ENCODE peak calls at places on chromosomes 13 and 19, in eight cellular contexts. Z is body of pancreas, D is PC-3, C is mammary epithelial cell, Y is fibroblast of lung, N is mesendoderm, B is breast epithelium, J is aorta. M is an unnamed sample.

GRCh38 chr13:99859178-99860177 is 112.1 kb downstream of the ZIC5 start:
- DNase-seq in Z (no peak), Y (no peak), C (no peak), D (no peak), J (no peak), N (no peak), B (no peak), M (no peak)

GRCh38 chr13:50089633-50090032 is 74.4 kb downstream of the KCNRG start:
- DNase-seq in Y (no peak), N (no peak), C (no peak), J (no peak), D (no peak), Z (no peak), B (no peak), M (no peak)

GRCh38 chr13:98358933-98359332 is 181.9 kb upstream of the RNF113B start:
- DNase-seq in C (no peak), B (no peak), Y (no peak), Z (no peak), J (no peak), D (no peak), N (no peak), M (no peak)

GRCh38 chr13:27283906-27284523 is 13.4 kb downstream of the RASL11A start:
- DNase-seq in Y (peak; percentile 66), N (no peak), C (no peak), Z (no peak), J (no peak), D (peak; percentile 59), B (no peak), M (peak; percentile 26)

GRCh38 chr19:30373593-30373992 is 1.4 kb downstream of the ZNF536 start:
- DNase-seq in B (no peak), Y (no peak), J (no peak), Z (no peak), D (no peak), C (no peak), N (peak; percentile 49), M (no peak)

GRCh38 chr19:56314018-56314583 is 538 bp downstream of the ZSCAN5A start:
- DNase-seq in D (peak; percentile 18), N (peak; percentile 83), Y (no peak), Z (no peak), J (no peak), B (no peak), C (no peak), M (no peak)

GRCh38 chr19:10503002-10503789 is at the start of gene KEAP1:
- DNase-seq in C (no peak), Z (peak; percentile 58), N (peak; percentile 70), D (peak; percentile 35), J (peak; percentile 84), B (peak; percentile 38), Y (peak; percentile 36), M (peak; percentile 40)

GRCh38 chr13:52787212-52787611 is 47.6 kb upstream of the CNMD start:
- DNase-seq in N (no peak), Y (no peak), B (no peak), D (no peak), C (no peak), Z (no peak), J (no peak), M (no peak)

GRCh38 chr13:67635754-67636153 is 405.6 kb upstream of the PCDH9 start:
- DNase-seq in N (no peak), D (peak; percentile 44), B (no peak), J (no peak), Y (peak; percentile 48), C (no peak), Z (no peak), M (no peak)

GRCh38 chr13:28530729-28531194 is 35.8 kb upstream of the FLT1 start:
- DNase-seq in B (no peak), D (peak; percentile 4), Y (peak; percentile 36), J (no peak), N (no peak), C (no peak), Z (no peak), M (no peak)

GRCh38 chr19:21767065-21767800 is at the start of gene ZNF100:
- DNase-seq in N (peak; percentile 98), C (peak; percentile 88), D (peak; percentile 53), B (peak; percentile 84), Z (peak; percentile 92), J (peak; percentile 96), Y (peak; percentile 92), M (peak; percentile 93)

DNA sequence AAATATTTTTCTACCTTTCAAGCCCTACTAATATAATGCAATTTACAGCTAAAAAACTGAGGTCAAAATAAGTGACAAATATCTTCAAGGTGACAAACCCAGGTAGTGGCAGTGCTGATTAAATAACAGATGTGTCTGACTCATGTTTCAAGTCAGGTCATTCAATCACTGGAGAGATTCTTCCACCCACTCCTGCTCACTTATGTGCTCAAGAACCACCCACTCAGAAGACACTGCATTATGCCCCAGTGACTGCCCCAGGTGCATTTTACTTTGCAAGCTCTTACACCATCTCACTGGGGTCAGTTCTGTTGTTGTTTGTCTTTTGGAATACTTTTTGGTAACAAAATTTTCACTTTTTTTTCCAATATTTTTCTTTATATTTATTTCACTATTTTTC is 2.2 kb downstream of the ZNF100 start:
- DNase-seq in C (peak; percentile 41), B (no peak), J (no peak), N (peak; percentile 7), Z (no peak), Y (no peak), D (no peak), M (no peak)
- H3K4me3 ChIP-seq in C (no peak overlapping the region), B (no peak overlapping the region), J (no peak overlapping the region), N (no peak overlapping the region), Z (no peak overlapping the region), Y (no peak overlapping the region), D (no peak overlapping the region), M (no peak overlapping the region)

GRCh38 chr13:44313674-44314073 is 60.0 kb upstream of the SERP2 start:
- DNase-seq in J (no peak), Z (no peak), D (peak; percentile 86), N (no peak), Y (peak; percentile 75), C (peak; percentile 94), B (no peak), M (peak; percentile 76)

GRCh38 chr13:44312898-44313551 is 60.6 kb upstream of the SERP2 start:
- DNase-seq in Y (peak; percentile 92), N (no peak), B (no peak), C (peak; percentile 98), Z (no peak), D (peak; percentile 91), J (no peak), M (peak; percentile 87)

GRCh38 chr13:44311011-44311481 is 62.6 kb upstream of the SERP2 start:
- DNase-seq in C (peak; percentile 94), Z (no peak), N (no peak), J (no peak), D (peak; percentile 91), B (peak; percentile 81), Y (peak; percentile 52), M (no peak)

GRCh38 chr13:44309771-44310767 is 63.6 kb upstream of the SERP2 start:
- DNase-seq in C (no peak), D (peak; percentile 68), J (no peak), Y (peak; percentile 70), Z (no peak), B (no peak), N (no peak), M (peak; percentile 28)

DNA sequence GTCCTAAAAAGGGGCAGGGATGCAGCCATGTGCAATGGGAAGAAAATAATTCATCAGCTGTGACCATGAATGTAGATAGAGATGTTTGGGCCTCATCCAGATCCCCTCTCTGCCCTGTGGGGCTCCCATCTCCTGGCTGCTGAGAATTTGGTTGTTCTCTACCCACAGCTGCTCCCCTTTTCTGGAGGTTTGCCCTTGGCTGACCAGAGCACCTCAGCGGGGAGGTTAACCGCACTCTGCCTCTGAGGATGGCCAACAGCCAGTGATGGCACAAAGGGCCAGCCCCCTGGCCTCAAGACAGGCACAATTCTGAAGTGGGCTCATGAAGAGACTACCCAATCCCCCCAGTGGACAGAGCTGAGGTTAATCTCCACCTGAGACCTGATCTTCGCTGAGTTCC is 61.5 kb upstream of the SERP2 start:
- DNase-seq in J (no peak), D (no peak), Z (no peak), N (no peak), Y (no peak), B (no peak), C (no peak), M (no peak)
- H3K4me1 ChIP-seq in J (peaks cover 3% of the 10 kb centered on the region), D (peaks cover 73% of the 10 kb centered on the region), Z (no peaks in the 10 kb centered on the region), N (no peaks in the 10 kb centered on the region), Y (peaks cover 17% of the 10 kb centered on the region), B (no peaks in the 10 kb centered on the region), C (peaks cover 65% of the 10 kb centered on the region), M (peaks cover 32% of the 10 kb centered on the region)

GRCh38 chr13:101412076-101412475 is 4.2 kb downstream of the NALCN start:
- DNase-seq in C (no peak), Y (no peak), N (no peak), J (no peak), B (no peak), Z (no peak), D (no peak), M (peak; percentile 18)

GRCh38 chr13:101417043-101417406 is 717 bp upstream of the NALCN start:
- DNase-seq in N (peak; percentile 2), B (no peak), C (peak; percentile 87), Y (peak; percentile 52), D (peak; percentile 91), Z (no peak), J (no peak), M (no peak)

GRCh38 chr13:101416181-101417042 is at the start of gene NALCN:
- DNase-seq in Y (peak; percentile 20), N (peak; percentile 18), Z (peak; percentile 43), B (no peak), D (peak; percentile 39), J (peak; percentile 84), C (peak; percentile 14), M (peak; percentile 49)

GRCh38 chr13:101417501-101417900 is 1.2 kb upstream of the NALCN start:
- DNase-seq in Z (no peak), N (no peak), Y (no peak), B (no peak), J (no peak), C (no peak), D (no peak), M (no peak)

GRCh38 chr13:101415358-101416174 is 742 bp downstream of the NALCN start:
- DNase-seq in N (no peak), J (peak; percentile 75), B (no peak), Y (no peak), Z (no peak), D (no peak), C (no peak), M (peak; percentile 13)
- H3K4me3 ChIP-seq in N (no peak overlapping the region), J (peak overlapping the region; percentile 83), B (peak overlapping the region; percentile 60), Y (peak overlapping the region; percentile 21), Z (peak overlapping the region; percentile 40), D (peak overlapping the region; percentile 91), C (peak overlapping the region; percentile 71), M (peak overlapping the region; percentile 64)

GRCh38 chr13:33999830-34000605 is 182.1 kb downstream of the RFC3 start:
- DNase-seq in C (no peak), Z (no peak), Y (no peak), D (peak; percentile 77), N (no peak), J (no peak), B (no peak), M (no peak)

GRCh38 chr13:33992891-33993336 is 175.0 kb downstream of the RFC3 start:
- DNase-seq in C (no peak), D (no peak), B (no peak), Y (no peak), J (no peak), Z (no peak), N (no peak), M (no peak)

GRCh38 chr13:33997574-33997973 is 179.6 kb downstream of the RFC3 start:
- DNase-seq in D (peak; percentile 38), C (no peak), N (no peak), B (no peak), Z (no peak), J (no peak), Y (no peak), M (no peak)

GRCh38 chr13:33994826-33995502 is 177.0 kb downstream of the RFC3 start:
- DNase-seq in N (no peak), Y (no peak), J (no peak), D (no peak), B (no peak), C (no peak), Z (no peak), M (no peak)

GRCh38 chr13:33994198-33994597 is 176.2 kb downstream of the RFC3 start:
- DNase-seq in Z (no peak), Y (no peak), C (no peak), N (no peak), D (no peak), B (no peak), J (no peak), M (no peak)
- H3K4me1 ChIP-seq in Z (no peaks in the 10 kb centered on the region), Y (no peaks in the 10 kb centered on the region), C (no peaks in the 10 kb centered on the region), N (no peaks in the 10 kb centered on the region), D (peaks cover 18% of the 10 kb centered on the region), B (no peaks in the 10 kb centered on the region), J (peaks cover 2% of the 10 kb centered on the region), M (no peaks in the 10 kb centered on the region)

M was measured in endothelial cell of umbilical vein.